ENCODE peak calls at places on chromosomes 12 and 14, in ten cellular contexts. E, B, G, Q, S, N, O, K, D and V are unnamed samples.

GRCh38 chr12:77521458-77522115 is 309.1 kb upstream of the NAV3 start:
- DNase-seq in E (peak), B (peak), G (no peak), Q (no peak), S (no peak), N (no peak), O (peak), K (no peak), D (no peak), V (no peak)

GRCh38 chr14:31229638-31230229 is 22.1 kb upstream of the HECTD1 start:
- DNase-seq in E (peak), B (peak), G (no peak), Q (no peak), S (peak), N (no peak), O (peak), K (no peak), D (peak), V (no peak)

GRCh38 chr12:15534322-15534721 is 212.0 kb downstream of the PTPRO start:
- DNase-seq in E (peak), B (no peak), G (no peak), Q (no peak), S (peak), N (no peak), O (peak), K (peak), D (no peak), V (no peak)

GRCh38 chr12:105235299-105235746 is 651 bp downstream of the APPL2 start:
- DNase-seq in E (no peak), B (no peak), G (no peak), Q (no peak), S (peak), N (no peak), O (peak), K (no peak), D (no peak), V (no peak)

GRCh38 chr12:93415723-93416464 is 25.9 kb downstream of the UBE2N start:
- DNase-seq in E (peak), B (no peak), G (no peak), Q (no peak), S (peak), N (no peak), O (no peak), K (no peak), D (no peak), V (no peak)

GRCh38 chr14:26589998-26590397 is 7.8 kb downstream of the NOVA1 start:
- DNase-seq in E (no peak), B (no peak), G (no peak), Q (no peak), S (no peak), N (no peak), O (no peak), K (no peak), D (no peak), V (no peak)

GRCh38 chr14:29822430-29822709 is 105.3 kb downstream of the PRKD1 start:
- DNase-seq in E (peak), B (no peak), G (no peak), Q (no peak), S (peak), N (no peak), O (no peak), K (no peak), D (no peak), V (no peak)

GRCh38 chr14:77763978-77764377 is 3.0 kb upstream of the SNW1 start:
- DNase-seq in E (no peak), B (no peak), G (no peak), Q (no peak), S (no peak), N (no peak), O (no peak), K (no peak), D (no peak), V (no peak)

GRCh38 chr14:71193663-71194062 is 286.4 kb downstream of the PCNX1 start:
- DNase-seq in E (no peak), B (no peak), G (no peak), Q (no peak), S (no peak), N (no peak), O (no peak), K (no peak), D (no peak), V (no peak)

GRCh38 chr12:46839964-46840363 is 14.2 kb upstream of the SLC38A4 start:
- DNase-seq in E (no peak), B (no peak), G (no peak), Q (no peak), S (peak), N (no peak), O (no peak), K (no peak), D (no peak), V (no peak)

GRCh38 chr14:106308839-106309389 is 782.5 kb downstream of the TMEM121 start:
- DNase-seq in E (no peak), B (no peak), G (no peak), Q (no peak), S (no peak), N (no peak), O (peak), K (peak), D (peak), V (peak)

GRCh38 chr12:71551529-71551928 is 111.9 kb downstream of the LGR5 start:
- DNase-seq in E (peak), B (peak), G (no peak), Q (no peak), S (peak), N (no peak), O (peak), K (no peak), D (no peak), V (no peak)

GRCh38 chr14:80150301-80150700 is 61.0 kb downstream of the DIO2 start:
- DNase-seq in E (no peak), B (no peak), G (no peak), Q (no peak), S (peak), N (no peak), O (no peak), K (no peak), D (no peak), V (no peak)

GRCh38 chr14:80636071-80636470 is 305.5 kb downstream of the CEP128 start:
- DNase-seq in E (peak), B (no peak), G (no peak), Q (no peak), S (peak), N (no peak), O (peak), K (peak), D (no peak), V (no peak)

GRCh38 chr14:53399057-53399456 is 245.9 kb upstream of the DDHD1 start:
- DNase-seq in E (peak), B (peak), G (no peak), Q (no peak), S (peak), N (no peak), O (peak), K (peak), D (no peak), V (peak)

DNA sequence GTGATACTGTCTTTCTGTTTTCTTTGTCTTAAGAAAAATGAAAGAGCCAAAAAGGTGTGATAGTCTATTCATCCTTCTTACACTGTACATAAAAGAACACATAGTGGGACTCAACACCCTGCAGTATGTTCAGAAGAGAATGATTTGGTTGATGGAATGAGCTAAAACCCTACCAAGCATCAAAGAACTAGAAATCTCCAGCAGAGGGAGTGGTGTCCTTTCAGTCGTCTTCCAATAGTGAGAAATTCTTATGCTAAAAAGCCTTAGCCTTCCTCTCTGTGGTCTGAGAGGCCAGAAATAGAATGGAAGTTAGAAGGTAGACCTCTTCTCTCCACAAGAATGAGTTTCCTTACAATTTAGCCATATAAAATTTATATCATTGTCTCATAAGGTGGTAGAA is 393.4 kb upstream of the SEL1L start:
- DNase-seq in E (no peak), B (no peak), G (no peak), Q (no peak), S (no peak), N (no peak), O (no peak), K (no peak), D (no peak), V (no peak)
- TF ChIP-seq CTCF in E (no peak), B (no peak), G (peak), Q (no peak), S (no peak), N (no peak), O (no peak), K (no peak), D (peak), V (no peak)

DNA sequence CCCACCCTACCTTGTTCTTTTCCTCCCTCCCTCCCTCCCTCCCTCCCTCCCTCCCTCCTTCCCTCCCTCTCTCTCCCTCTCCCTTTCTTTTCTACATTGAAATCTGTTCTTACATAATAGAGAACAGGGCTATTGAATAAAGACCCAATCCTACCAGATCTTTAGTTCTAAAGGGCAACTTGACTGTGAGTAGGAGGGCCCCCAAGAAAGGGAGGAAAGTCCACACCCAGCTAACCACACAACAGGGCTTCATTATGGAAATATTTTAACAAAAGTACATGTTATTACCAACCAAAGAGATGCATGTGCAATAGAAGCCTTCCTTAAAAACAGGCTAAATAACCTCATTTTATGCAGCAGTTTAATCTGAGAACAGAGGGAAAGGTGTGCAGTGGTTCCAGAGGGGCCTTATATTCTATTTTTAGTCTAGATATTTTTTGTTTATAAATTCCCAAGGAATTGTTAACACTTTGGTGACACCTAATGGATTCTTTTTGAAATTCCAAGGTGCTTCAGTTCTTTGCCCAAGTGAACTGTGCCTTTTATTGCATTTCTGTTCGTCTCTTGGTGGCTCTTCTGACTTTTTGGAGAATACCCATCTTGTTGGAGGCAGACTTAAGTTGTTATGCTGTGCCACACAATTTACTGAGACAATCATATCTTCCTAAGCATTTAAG is 63.0 kb downstream of the GNS start:
- DNase-seq in E (peak), B (no peak), G (no peak), Q (no peak), S (peak), N (no peak), O (peak), K (no peak), D (no peak), V (no peak)
- TF ChIP-seq CTCF in E (peak), B (peak), G (peak), Q (peak), S (peak), N (peak), O (peak), K (no peak), D (peak), V (peak)

GRCh38 chr14:95026851-95027463 is 130.4 kb downstream of the DICER1 start:
- DNase-seq in E (no peak), B (no peak), G (no peak), Q (no peak), S (no peak), N (no peak), O (no peak), K (no peak), D (no peak), V (no peak)
- TF ChIP-seq CTCF in E (no peak), B (no peak), G (no peak), Q (no peak), S (no peak), N (no peak), O (no peak), K (no peak), D (no peak), V (no peak)

GRCh38 chr14:75430526-75430925 is 2.7 kb downstream of the JDP2 start:
- DNase-seq in E (peak), B (no peak), G (no peak), Q (no peak), S (peak), N (no peak), O (peak), K (no peak), D (no peak), V (no peak)
- TF ChIP-seq CTCF in E (no peak), B (no peak), G (no peak), Q (no peak), S (no peak), N (no peak), O (no peak), K (no peak), D (no peak), V (no peak)

DNA sequence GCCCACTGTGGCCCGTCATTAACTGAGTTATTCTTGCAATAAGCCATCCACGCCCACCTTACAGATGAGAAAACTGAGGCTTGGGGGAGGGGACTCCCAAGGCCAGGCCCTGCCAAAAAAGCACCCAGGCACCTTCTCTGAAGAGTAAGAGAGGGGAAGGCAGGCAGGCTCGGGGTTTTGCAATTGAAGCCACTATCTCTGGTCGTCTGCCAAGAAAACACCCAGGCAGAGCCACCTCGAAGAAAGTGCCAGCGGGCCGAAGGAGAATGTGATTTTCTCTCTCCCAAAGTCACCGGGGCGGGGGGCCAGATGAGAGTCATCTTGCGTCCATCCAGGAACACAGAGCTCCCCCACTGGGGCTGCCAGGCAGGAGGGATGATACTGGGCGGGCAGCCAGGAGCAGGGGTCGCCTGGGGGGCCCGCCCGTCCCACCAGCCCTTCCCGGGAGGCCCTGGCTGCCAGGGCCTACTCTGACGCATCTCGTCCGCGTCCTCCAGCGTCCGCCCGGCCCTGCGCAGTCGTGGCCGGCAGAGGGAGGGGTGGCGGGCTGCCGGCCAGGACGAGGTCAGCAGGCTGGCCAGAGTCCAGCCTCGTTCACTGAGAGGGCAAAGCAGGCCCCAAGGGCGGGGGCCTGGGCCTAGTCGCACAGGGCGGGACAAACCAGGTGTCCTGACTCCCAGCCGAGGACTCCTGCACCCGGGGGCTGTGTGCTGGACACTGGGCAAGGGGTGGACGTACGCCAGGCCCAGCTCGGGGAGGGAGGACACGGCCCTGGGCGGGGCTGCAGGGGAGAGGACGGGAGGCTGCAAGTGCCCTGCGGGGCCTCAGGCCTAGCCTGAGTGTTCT is 74.4 kb downstream of the RFLNA start:
- DNase-seq in E (peak), B (peak), G (no peak), Q (no peak), S (peak), N (peak), O (peak), K (no peak), D (peak), V (no peak)
- TF ChIP-seq CTCF in E (peak), B (peak), G (no peak), Q (no peak), S (peak), N (no peak), O (peak), K (no peak), D (peak), V (no peak)